ENCODE peak calls at places on chromosomes 5 and 9, in four cellular contexts. M is OCI-LY7; E is SJSA1; Z is activated T-cell treated with anti-CD3 and anti-CD28 coated beads, Interleukin-2, amount 50 U/mL, for 4 hours. C is an unnamed sample.

GRCh38 chr5:57889558-57889957 is 406.9 kb upstream of the ACTBL2 start:
- DNase-seq in E (peak), M (no peak), Z (no peak), C (no peak)

GRCh38 chr5:38184627-38185026 is 73.7 kb upstream of the EGFLAM start:
- DNase-seq in Z (no peak), E (no peak), M (no peak), C (no peak)

GRCh38 chr5:157689942-157690689 is 18.8 kb downstream of the C5orf52 start:
- DNase-seq in E (peak), Z (peak), M (no peak), C (no peak)

GRCh38 chr9:91039125-91039834 is 237.7 kb downstream of the SYK start:
- DNase-seq in M (no peak), Z (no peak), E (no peak), C (no peak)

GRCh38 chr9:120252248-120252647 is 327.7 kb downstream of the CDK5RAP2 start:
- DNase-seq in Z (no peak), M (no peak), E (no peak), C (no peak)

GRCh38 chr5:149036970-149037369 is 25.9 kb downstream of the SH3TC2 start:
- DNase-seq in Z (no peak), E (no peak), M (no peak), C (no peak)

GRCh38 chr5:42745426-42745825 is 11.2 kb upstream of the CCDC152 start:
- DNase-seq in M (peak), Z (no peak), E (no peak), C (no peak)

GRCh38 chr5:179762781-179763176 is 30.2 kb downstream of the MAML1 start:
- DNase-seq in E (no peak), M (no peak), Z (no peak), C (no peak)

GRCh38 chr9:79195904-79196303 is 375.9 kb upstream of the TLE4 start:
- DNase-seq in Z (no peak), E (no peak), M (no peak), C (peak)

GRCh38 chr5:66653380-66653779 is 57.2 kb downstream of the MAST4 start:
- DNase-seq in E (no peak), Z (no peak), M (no peak), C (no peak)

GRCh38 chr5:9034671-9035070 is 511.2 kb downstream of the SEMA5A start:
- DNase-seq in M (no peak), E (no peak), Z (no peak), C (no peak)

GRCh38 chr5:142357469-142358090 is 32.8 kb upstream of the SPRY4 start:
- DNase-seq in E (no peak), M (no peak), Z (no peak), C (no peak)

GRCh38 chr9:942805-943580 is 33.5 kb upstream of the DMRT3 start:
- DNase-seq in E (no peak), Z (no peak), M (no peak), C (no peak)

C was measured in brain pericyte.